ENCODE peak calls at places on chromosomes 12 and 14, in six cellular contexts. One of them, this sample, is unnamed.

GRCh38 chr12:4353785-4354208 is 25.7 kb downstream of the FGF23 start:
- DNase-seq in upper lobe of left lung: no peak
- DNase-seq in GM12865: peak; percentile 12
- DNase-seq in ovary: no peak
- DNase-seq in epithelial cell of esophagus: peak; percentile 20
- DNase-seq in HL-60: no peak
- DNase-seq in this sample: no peak

GRCh38 chr12:53674977-53675700 is 744 bp downstream of the ATP5MC2 start:
- DNase-seq in upper lobe of left lung: no peak
- DNase-seq in GM12865: peak; percentile 12
- DNase-seq in ovary: no peak
- DNase-seq in epithelial cell of esophagus: peak; percentile 5
- DNase-seq in HL-60: no peak
- DNase-seq in this sample: no peak

GRCh38 chr12:131088701-131089525 is 135.2 kb downstream of the ADGRD1 start:
- DNase-seq in upper lobe of left lung: peak; percentile 12
- DNase-seq in GM12865: no peak
- DNase-seq in ovary: peak; percentile 8
- DNase-seq in epithelial cell of esophagus: no peak
- DNase-seq in HL-60: no peak
- DNase-seq in this sample: no peak

GRCh38 chr12:106417926-106418910 is 60.7 kb downstream of the POLR3B start:
- DNase-seq in upper lobe of left lung: no peak
- DNase-seq in GM12865: no peak
- DNase-seq in ovary: peak; percentile 16
- DNase-seq in epithelial cell of esophagus: peak; percentile 55
- DNase-seq in HL-60: no peak
- DNase-seq in this sample: peak; percentile 31

GRCh38 chr14:76636602-76637001 is 124.7 kb upstream of the VASH1 start:
- DNase-seq in upper lobe of left lung: no peak
- DNase-seq in GM12865: no peak
- DNase-seq in ovary: no peak
- DNase-seq in epithelial cell of esophagus: no peak
- DNase-seq in HL-60: no peak
- DNase-seq in this sample: no peak

GRCh38 chr12:10361084-10361483 is 28.8 kb downstream of the KLRK1 start:
- DNase-seq in upper lobe of left lung: no peak
- DNase-seq in GM12865: no peak
- DNase-seq in ovary: no peak
- DNase-seq in epithelial cell of esophagus: peak; percentile 99
- DNase-seq in HL-60: no peak
- DNase-seq in this sample: no peak

GRCh38 chr12:53102883-53103807 is at the start of gene SOAT2:
- DNase-seq in upper lobe of left lung: no peak
- DNase-seq in GM12865: peak; percentile 85
- DNase-seq in ovary: no peak
- DNase-seq in epithelial cell of esophagus: no peak
- DNase-seq in HL-60: peak; percentile 40
- DNase-seq in this sample: no peak

GRCh38 chr14:95480109-95480886 is 36.2 kb downstream of the SYNE3 start:
- DNase-seq in upper lobe of left lung: peak; percentile 46
- DNase-seq in GM12865: peak; percentile 81
- DNase-seq in ovary: no peak
- DNase-seq in epithelial cell of esophagus: no peak
- DNase-seq in HL-60: no peak
- DNase-seq in this sample: no peak

GRCh38 chr12:106893451-106893850 is 62.3 kb upstream of the TMEM263 start:
- DNase-seq in upper lobe of left lung: no peak
- DNase-seq in GM12865: no peak
- DNase-seq in ovary: no peak
- DNase-seq in epithelial cell of esophagus: peak; percentile 18
- DNase-seq in HL-60: no peak
- DNase-seq in this sample: no peak

GRCh38 chr14:35446450-35446849 is 41.9 kb upstream of the NFKBIA start:
- DNase-seq in upper lobe of left lung: no peak
- DNase-seq in GM12865: no peak
- DNase-seq in ovary: no peak
- DNase-seq in epithelial cell of esophagus: peak; percentile 26
- DNase-seq in HL-60: no peak
- DNase-seq in this sample: no peak

GRCh38 chr12:70853326-70853725 is 67.2 kb downstream of the PTPRR start:
- DNase-seq in upper lobe of left lung: peak; percentile 32
- DNase-seq in GM12865: no peak
- DNase-seq in ovary: no peak
- DNase-seq in epithelial cell of esophagus: peak; percentile 4
- DNase-seq in HL-60: no peak
- DNase-seq in this sample: peak; percentile 46

GRCh38 chr14:105495990-105496830 is 5.2 kb downstream of the TEDC1 start:
- DNase-seq in upper lobe of left lung: peak; percentile 18
- DNase-seq in GM12865: no peak
- DNase-seq in ovary: no peak
- DNase-seq in epithelial cell of esophagus: no peak
- DNase-seq in HL-60: no peak
- DNase-seq in this sample: no peak

GRCh38 chr14:77782202-77782601 is 17.7 kb upstream of the ADCK1 start:
- DNase-seq in upper lobe of left lung: no peak
- DNase-seq in GM12865: peak; percentile 32
- DNase-seq in ovary: no peak
- DNase-seq in epithelial cell of esophagus: no peak
- DNase-seq in HL-60: no peak
- DNase-seq in this sample: no peak

GRCh38 chr12:130714591-130715149 is 1.4 kb downstream of the RIMBP2 start:
- DNase-seq in upper lobe of left lung: no peak
- DNase-seq in GM12865: no peak
- DNase-seq in ovary: peak; percentile 17
- DNase-seq in epithelial cell of esophagus: no peak
- DNase-seq in HL-60: no peak
- DNase-seq in this sample: no peak

GRCh38 chr14:29262979-29263378 is 496.4 kb downstream of the FOXG1 start:
- DNase-seq in upper lobe of left lung: no peak
- DNase-seq in GM12865: no peak
- DNase-seq in ovary: no peak
- DNase-seq in epithelial cell of esophagus: peak; percentile 47
- DNase-seq in HL-60: no peak
- DNase-seq in this sample: no peak

GRCh38 chr14:58128416-58128815 is 23.6 kb downstream of the ARMH4 start:
- DNase-seq in upper lobe of left lung: no peak
- DNase-seq in GM12865: no peak
- DNase-seq in ovary: no peak
- DNase-seq in epithelial cell of esophagus: no peak
- DNase-seq in HL-60: no peak
- DNase-seq in this sample: no peak

GRCh38 chr12:57153420-57153997 is 6.1 kb upstream of the LRP1-AS start:
- DNase-seq in upper lobe of left lung: no peak
- DNase-seq in GM12865: no peak
- DNase-seq in ovary: no peak
- DNase-seq in epithelial cell of esophagus: no peak
- DNase-seq in HL-60: no peak
- DNase-seq in this sample: no peak

GRCh38 chr14:93928184-93929047 is 1.3 kb downstream of the FAM181A start:
- DNase-seq in upper lobe of left lung: no peak
- DNase-seq in GM12865: no peak
- DNase-seq in ovary: no peak
- DNase-seq in epithelial cell of esophagus: no peak
- DNase-seq in HL-60: no peak
- DNase-seq in this sample: no peak

GRCh38 chr12:76883151-76883550 is 4.3 kb upstream of the CSRP2 start:
- DNase-seq in upper lobe of left lung: no peak
- DNase-seq in GM12865: no peak
- DNase-seq in ovary: no peak
- DNase-seq in epithelial cell of esophagus: peak; percentile 54
- DNase-seq in HL-60: no peak
- DNase-seq in this sample: no peak

DNA sequence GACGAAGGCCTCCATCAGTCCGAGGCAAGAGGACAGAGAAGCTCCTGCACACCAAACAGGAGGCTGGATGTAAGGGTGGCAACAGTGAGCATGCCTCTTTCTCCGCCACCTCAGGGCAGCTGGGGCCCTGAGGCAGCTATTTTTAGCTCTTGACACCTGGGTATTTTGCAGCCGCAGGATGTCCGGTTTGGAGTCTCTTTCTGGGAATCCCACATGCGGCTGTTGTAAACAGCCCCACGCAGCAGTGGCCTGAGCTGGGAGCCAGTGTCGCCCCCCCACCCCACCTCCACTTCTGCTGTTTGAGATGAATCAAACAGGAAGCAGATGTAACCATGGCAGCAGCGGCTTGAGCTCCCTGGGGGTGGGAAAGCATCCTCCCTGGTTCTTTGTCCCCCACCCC is 11.7 kb downstream of the HDAC7 start:
- DNase-seq in upper lobe of left lung: peak; percentile 78
- DNase-seq in GM12865: peak; percentile 68
- DNase-seq in ovary: no peak
- DNase-seq in epithelial cell of esophagus: no peak
- DNase-seq in HL-60: peak; percentile 74
- DNase-seq in this sample: no peak
- H3K4me3 ChIP-seq in upper lobe of left lung: peak overlapping the region; percentile 11
- H3K4me3 ChIP-seq in GM12865: no peak overlapping the region
- H3K4me3 ChIP-seq in ovary: no peak overlapping the region
- H3K4me3 ChIP-seq in epithelial cell of esophagus: no peak overlapping the region
- H3K4me3 ChIP-seq in HL-60: no peak overlapping the region
- H3K4me3 ChIP-seq in this sample: no peak overlapping the region

DNA sequence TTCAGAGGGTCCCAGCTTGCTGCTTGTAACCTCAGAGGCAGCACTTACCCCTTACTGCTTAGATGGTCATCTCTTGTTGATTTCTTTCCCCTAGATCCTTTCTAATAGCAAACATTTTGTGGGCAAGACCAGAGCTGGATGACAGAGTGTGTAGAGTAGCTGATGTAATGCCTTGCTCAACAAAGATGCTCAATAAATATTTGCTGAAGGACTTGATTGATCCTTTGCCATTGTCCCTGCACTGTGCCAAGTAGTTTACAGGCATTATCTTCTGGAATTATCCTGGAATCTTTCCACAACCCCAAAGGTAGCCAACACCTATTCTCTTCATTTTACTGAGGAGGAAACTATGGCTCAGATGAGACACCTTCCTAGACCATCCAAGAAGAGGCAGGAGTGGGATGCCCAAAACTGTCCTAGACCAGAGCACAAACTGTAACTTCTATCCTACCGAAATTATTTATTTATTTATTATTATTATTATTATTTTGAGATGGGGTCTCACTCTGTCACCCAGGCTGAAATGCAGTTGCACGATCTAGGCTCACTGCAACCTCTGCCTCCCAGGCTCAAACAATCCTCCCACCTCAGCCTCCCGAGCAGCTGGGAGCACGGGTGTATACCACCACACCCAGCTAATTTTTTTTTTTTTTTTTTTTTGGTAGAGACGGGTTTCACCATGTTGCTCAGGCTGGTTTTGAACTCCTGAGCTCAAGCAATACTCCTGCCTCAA is 1.4 kb downstream of the MMAB start:
- DNase-seq in upper lobe of left lung: no peak
- DNase-seq in GM12865: no peak
- DNase-seq in ovary: no peak
- DNase-seq in epithelial cell of esophagus: no peak
- DNase-seq in HL-60: no peak
- DNase-seq in this sample: no peak
- H3K4me3 ChIP-seq in upper lobe of left lung: peak overlapping the region; percentile 61
- H3K4me3 ChIP-seq in GM12865: peak overlapping the region; percentile 49
- H3K4me3 ChIP-seq in ovary: no peak overlapping the region
- H3K4me3 ChIP-seq in epithelial cell of esophagus: peak overlapping the region; percentile 56
- H3K4me3 ChIP-seq in HL-60: no peak overlapping the region
- H3K4me3 ChIP-seq in this sample: no peak overlapping the region

GRCh38 chr14:52054678-52055077 is 14.2 kb downstream of the NID2 start:
- DNase-seq in upper lobe of left lung: no peak
- DNase-seq in GM12865: no peak
- DNase-seq in ovary: no peak
- DNase-seq in epithelial cell of esophagus: no peak
- DNase-seq in HL-60: no peak
- DNase-seq in this sample: no peak

GRCh38 chr14:52052289-52052943 is 16.4 kb downstream of the NID2 start:
- DNase-seq in upper lobe of left lung: no peak
- DNase-seq in GM12865: no peak
- DNase-seq in ovary: peak; percentile 33
- DNase-seq in epithelial cell of esophagus: peak; percentile 54
- DNase-seq in HL-60: no peak
- DNase-seq in this sample: peak; percentile 84

GRCh38 chr14:52051861-52052260 is 17.0 kb downstream of the NID2 start:
- DNase-seq in upper lobe of left lung: no peak
- DNase-seq in GM12865: no peak
- DNase-seq in ovary: no peak
- DNase-seq in epithelial cell of esophagus: no peak
- DNase-seq in HL-60: no peak
- DNase-seq in this sample: no peak

GRCh38 chr14:52051251-52051650 is 17.6 kb downstream of the NID2 start:
- DNase-seq in upper lobe of left lung: no peak
- DNase-seq in GM12865: peak; percentile 7
- DNase-seq in ovary: no peak
- DNase-seq in epithelial cell of esophagus: no peak
- DNase-seq in HL-60: no peak
- DNase-seq in this sample: no peak

DNA sequence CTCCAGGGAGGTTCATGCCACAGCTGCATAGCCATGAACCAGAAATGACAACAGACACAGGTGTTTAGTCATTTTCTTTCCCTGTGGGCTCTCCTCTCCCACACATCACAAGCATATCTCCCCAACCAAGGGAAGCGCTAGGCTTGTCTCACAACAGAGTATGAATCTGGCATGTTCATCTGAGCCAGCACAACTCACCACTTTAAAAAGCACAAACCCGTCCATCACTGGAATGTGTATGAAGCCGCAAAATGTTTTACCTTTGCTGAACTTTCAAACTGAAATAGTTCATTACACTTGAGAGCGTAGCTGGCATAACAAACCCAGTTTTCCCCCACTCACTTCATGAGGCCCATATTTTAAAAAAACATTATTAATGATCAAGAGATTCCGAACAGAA is 15.9 kb downstream of the NID2 start:
- DNase-seq in upper lobe of left lung: no peak
- DNase-seq in GM12865: no peak
- DNase-seq in ovary: no peak
- DNase-seq in epithelial cell of esophagus: no peak
- DNase-seq in HL-60: no peak
- DNase-seq in this sample: no peak
- H3K4me3 ChIP-seq in upper lobe of left lung: no peak overlapping the region
- H3K4me3 ChIP-seq in GM12865: no peak overlapping the region
- H3K4me3 ChIP-seq in ovary: no peak overlapping the region
- H3K4me3 ChIP-seq in epithelial cell of esophagus: no peak overlapping the region
- H3K4me3 ChIP-seq in HL-60: no peak overlapping the region
- H3K4me3 ChIP-seq in this sample: no peak overlapping the region

DNA sequence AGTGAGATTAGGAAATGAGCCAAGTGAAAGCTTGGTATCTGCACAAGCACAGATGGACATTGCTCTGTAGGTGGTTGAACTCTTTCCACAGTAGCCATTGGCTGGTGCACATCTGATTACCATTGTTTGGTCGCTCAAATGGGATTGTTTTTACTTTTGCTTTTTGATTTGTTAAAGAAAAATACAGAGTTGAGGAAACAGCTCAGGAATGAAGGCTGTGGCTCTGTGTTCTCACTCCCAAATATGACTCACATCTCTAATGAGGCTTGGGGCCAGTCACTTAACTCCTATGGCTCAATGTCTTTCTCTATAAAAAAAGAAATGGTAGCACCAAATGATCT is 241.3 kb downstream of the BMP4 start:
- DNase-seq in upper lobe of left lung: no peak
- DNase-seq in GM12865: peak; percentile 27
- DNase-seq in ovary: no peak
- DNase-seq in epithelial cell of esophagus: peak; percentile 76
- DNase-seq in HL-60: no peak
- DNase-seq in this sample: peak; percentile 6
- H3K4me3 ChIP-seq in upper lobe of left lung: no peak overlapping the region
- H3K4me3 ChIP-seq in GM12865: no peak overlapping the region
- H3K4me3 ChIP-seq in ovary: no peak overlapping the region
- H3K4me3 ChIP-seq in epithelial cell of esophagus: peak overlapping the region; percentile 26
- H3K4me3 ChIP-seq in HL-60: no peak overlapping the region
- H3K4me3 ChIP-seq in this sample: no peak overlapping the region

GRCh38 chr12:114369088-114369487 is 36.9 kb downstream of the TBX5 start:
- DNase-seq in upper lobe of left lung: no peak
- DNase-seq in GM12865: no peak
- DNase-seq in ovary: no peak
- DNase-seq in epithelial cell of esophagus: no peak
- DNase-seq in HL-60: no peak
- DNase-seq in this sample: no peak
- H3K4me3 ChIP-seq in upper lobe of left lung: no peak overlapping the region
- H3K4me3 ChIP-seq in GM12865: no peak overlapping the region
- H3K4me3 ChIP-seq in ovary: no peak overlapping the region
- H3K4me3 ChIP-seq in epithelial cell of esophagus: no peak overlapping the region
- H3K4me3 ChIP-seq in HL-60: no peak overlapping the region
- H3K4me3 ChIP-seq in this sample: no peak overlapping the region